ENCODE peak calls at places on chromosomes 4 and X, in eight cellular contexts. K, R, Q, S, B, A, T and Y are unnamed samples. For H3K27me3, the result is how much of the 10 kb centered on the place peaks cover.

GRCh38 chrX:14902536-14902935 is 29.3 kb downstream of the MOSPD2 start:
- DNase-seq in K (no peak), R (no peak), Q (no peak), S (no peak), B (no peak), A (no peak), T (no peak), Y (no peak)

GRCh38 chr4:165077034-165077578 is 23.4 kb downstream of the TRIM75 start:
- DNase-seq in K (no peak), R (no peak), Q (no peak), S (no peak), B (no peak), A (no peak), T (no peak), Y (no peak)

GRCh38 chrX:77962068-77962902 is 7.2 kb downstream of the PGAM4 start:
- DNase-seq in K (no peak), R (no peak), Q (no peak), S (no peak), B (no peak), A (no peak), T (no peak), Y (no peak)

GRCh38 chrX:153900806-153901752 is 3.4 kb upstream of the AVPR2 start:
- DNase-seq in K (peak), R (no peak), Q (peak), S (peak), B (peak), A (peak), T (peak), Y (no peak)

GRCh38 chr4:141028024-141028529 is 105.2 kb downstream of the RNF150 start:
- DNase-seq in K (no peak), R (no peak), Q (no peak), S (no peak), B (no peak), A (no peak), T (peak), Y (no peak)

GRCh38 chrX:49846004-49846403 is 16.9 kb downstream of the PAGE4 start:
- DNase-seq in K (no peak), R (no peak), Q (no peak), S (no peak), B (no peak), A (no peak), T (no peak), Y (no peak)

GRCh38 chrX:53282313-53282712 is 929 bp upstream of the IQSEC2 start:
- DNase-seq in K (peak), R (no peak), Q (peak), S (peak), B (no peak), A (no peak), T (no peak), Y (no peak)

GRCh38 chrX:54496517-54496852 is 451 bp upstream of the FGD1 start:
- DNase-seq in K (no peak), R (no peak), Q (no peak), S (peak), B (no peak), A (no peak), T (no peak), Y (no peak)

GRCh38 chrX:34956915-34957314 is 14.3 kb downstream of the FAM47B start:
- DNase-seq in K (no peak), R (no peak), Q (no peak), S (no peak), B (no peak), A (no peak), T (peak), Y (no peak)

GRCh38 chr4:55363618-55364420 is 17.8 kb downstream of the SRD5A3 start:
- DNase-seq in K (no peak), R (no peak), Q (no peak), S (no peak), B (no peak), A (no peak), T (no peak), Y (no peak)

GRCh38 chr4:142406917-142407501 is 439.1 kb downstream of the INPP4B start:
- DNase-seq in K (no peak), R (no peak), Q (no peak), S (no peak), B (no peak), A (no peak), T (peak), Y (no peak)

GRCh38 chr4:142404191-142404611 is 441.9 kb downstream of the INPP4B start:
- DNase-seq in K (peak), R (peak), Q (peak), S (no peak), B (peak), A (peak), T (peak), Y (peak)

GRCh38 chr4:142405021-142405991 is 440.8 kb downstream of the INPP4B start:
- DNase-seq in K (peak), R (no peak), Q (peak), S (peak), B (peak), A (peak), T (peak), Y (peak)

GRCh38 chr4:142407569-142407968 is 438.5 kb downstream of the INPP4B start:
- DNase-seq in K (no peak), R (no peak), Q (no peak), S (no peak), B (no peak), A (no peak), T (no peak), Y (no peak)

GRCh38 chr4:142406051-142406549 is 440.0 kb downstream of the INPP4B start:
- DNase-seq in K (no peak), R (no peak), Q (no peak), S (peak), B (no peak), A (no peak), T (peak), Y (no peak)
- H3K4me3 ChIP-seq in K (no peak), R (peak), Q (peak), S (no peak), B (peak), A (peak), T (peak), Y (peak)

DNA sequence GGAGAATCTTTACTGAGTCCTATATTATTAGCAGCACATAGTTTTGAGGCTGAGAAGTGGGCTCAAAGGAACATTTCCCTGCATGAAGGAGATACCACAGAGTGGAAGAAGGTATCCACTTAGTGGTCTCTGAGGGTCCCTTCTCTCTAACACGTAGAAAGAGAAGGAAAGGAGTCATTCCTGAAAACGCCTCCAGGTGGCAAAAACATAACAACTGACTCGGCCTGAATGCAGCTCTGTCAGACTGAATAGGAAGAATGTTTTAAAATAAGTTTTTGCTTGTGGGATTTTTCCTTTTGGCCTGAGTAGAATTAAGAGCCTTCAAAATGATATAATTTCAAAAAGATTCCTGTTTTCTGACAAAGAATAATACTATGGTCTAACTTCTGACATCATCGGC is 23.3 kb downstream of the RPGR start:
- DNase-seq in K (no peak), R (no peak), Q (no peak), S (peak), B (no peak), A (no peak), T (peak), Y (no peak)
- TF ChIP-seq CTCF in K (peak), R (peak), Q (no peak), S (peak), B (peak), A (peak), T (peak), Y (no peak)

GRCh38 chrX:111597967-111598366 is 83.0 kb upstream of the ALG13 start:
- DNase-seq in K (no peak), R (no peak), Q (no peak), S (no peak), B (no peak), A (no peak), T (no peak), Y (no peak)
- H3K27me3 ChIP-seq in K (under half), R (under half), Q (under half), S (under half), B (under half), A (under half), T (under half), Y (under half)

GRCh38 chr4:70734971-70735370 is 13.2 kb downstream of the RUFY3 start:
- DNase-seq in K (no peak), R (no peak), Q (no peak), S (no peak), B (no peak), A (no peak), T (no peak), Y (no peak)
- H3K4me3 ChIP-seq in K (peak), R (no peak), Q (peak), S (no peak), B (peak), A (peak), T (peak), Y (peak)

GRCh38 chrX:45824471-45824870 is 623.8 kb upstream of the DIPK2B start:
- DNase-seq in K (peak), R (peak), Q (peak), S (peak), B (no peak), A (peak), T (peak), Y (peak)
- TF ChIP-seq CTCF in K (no peak), R (peak), Q (peak), S (peak), B (peak), A (peak), T (peak), Y (peak)

GRCh38 chr4:16124232-16124631 is 40.4 kb upstream of the PROM1 start:
- DNase-seq in K (no peak), R (no peak), Q (no peak), S (peak), B (peak), A (no peak), T (no peak), Y (no peak)

GRCh38 chr4:16123356-16124084 is 39.7 kb upstream of the PROM1 start:
- DNase-seq in K (no peak), R (no peak), Q (no peak), S (peak), B (no peak), A (no peak), T (no peak), Y (no peak)

GRCh38 chr4:16122225-16122624 is 38.4 kb upstream of the PROM1 start:
- DNase-seq in K (peak), R (no peak), Q (no peak), S (peak), B (no peak), A (no peak), T (no peak), Y (no peak)

GRCh38 chr4:16120720-16121119 is 36.9 kb upstream of the PROM1 start:
- DNase-seq in K (no peak), R (no peak), Q (no peak), S (peak), B (no peak), A (no peak), T (no peak), Y (no peak)

DNA sequence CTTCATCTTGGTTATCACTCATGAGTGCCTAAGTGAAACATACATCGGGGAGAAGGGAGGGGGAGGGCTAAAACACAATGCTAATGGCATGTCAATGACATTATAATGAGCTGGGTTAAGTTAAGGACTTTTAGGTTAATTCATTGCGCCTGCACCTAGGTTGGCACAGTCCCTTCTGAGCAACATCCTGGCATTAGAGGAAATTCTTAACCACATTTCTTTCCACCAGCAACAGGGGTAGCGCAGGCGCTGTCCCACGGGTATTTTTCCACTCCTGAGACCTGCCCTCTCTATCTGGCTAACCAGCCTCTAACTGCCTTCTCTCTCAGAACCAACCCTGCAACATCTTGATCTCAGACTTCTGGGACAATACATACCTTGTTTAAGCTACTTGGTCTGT is 39.0 kb upstream of the PROM1 start:
- DNase-seq in K (no peak), R (no peak), Q (no peak), S (no peak), B (no peak), A (no peak), T (no peak), Y (no peak)
- H3K27me3 ChIP-seq in K (under half), R (under half), Q (under half), S (under half), B (under half), A (under half), T (under half), Y (under half)

DNA sequence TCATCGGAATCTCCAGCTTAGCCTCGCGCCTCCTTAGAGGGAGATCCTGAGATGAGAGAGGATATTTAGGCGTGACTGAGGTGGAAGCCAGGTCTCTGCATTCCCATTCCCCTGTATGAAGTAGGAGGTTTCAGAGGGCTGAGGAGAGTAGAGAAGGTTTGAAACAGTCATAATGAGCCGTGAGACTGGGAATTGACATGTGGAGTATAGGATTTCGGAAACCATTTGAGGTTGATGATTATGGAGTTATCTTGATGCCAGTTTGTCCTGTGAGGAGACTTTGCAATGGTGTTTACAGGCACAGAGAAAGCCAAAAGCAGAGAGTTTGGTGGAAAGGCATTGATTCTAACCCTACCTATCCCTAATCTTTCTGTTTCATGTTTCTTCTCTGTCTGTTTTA is 2.0 kb downstream of the CHST7 start:
- DNase-seq in K (no peak), R (no peak), Q (no peak), S (peak), B (no peak), A (no peak), T (peak), Y (no peak)
- H3K4me3 ChIP-seq in K (peak), R (no peak), Q (peak), S (peak), B (peak), A (peak), T (peak), Y (peak)

DNA sequence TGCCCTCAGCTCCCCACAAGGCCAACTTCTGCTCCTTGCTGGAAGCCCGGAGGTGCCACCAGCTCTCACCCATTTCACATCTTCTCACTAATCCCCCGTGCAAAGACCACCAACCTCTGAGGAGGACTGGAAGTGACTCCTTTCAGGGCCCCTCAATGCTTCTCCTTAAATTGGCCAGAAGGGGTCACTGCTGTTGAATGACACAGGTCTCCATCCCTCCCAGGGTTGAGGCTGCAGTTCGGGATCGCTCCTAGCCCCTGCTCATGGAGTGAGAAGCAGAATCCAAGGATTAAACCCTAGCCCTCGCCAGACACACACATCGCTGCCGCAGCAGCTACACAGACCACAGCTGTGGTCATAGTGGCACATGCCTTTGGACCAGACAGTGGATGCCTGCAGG is 279.5 kb upstream of the TAPT1 start:
- DNase-seq in K (no peak), R (no peak), Q (no peak), S (peak), B (no peak), A (peak), T (peak), Y (no peak)
- TF ChIP-seq CTCF in K (no peak), R (peak), Q (peak), S (peak), B (peak), A (peak), T (peak), Y (peak)